ENCODE peak calls at places on chromosomes 6 and 20, in nine cellular contexts. One of them, this sample, is unnamed. For H3K4me1 and H3K27me3, the result is how much of the 10 kb centered on the place peaks cover.

GRCh38 chr20:63702751-63703470 is 4.9 kb downstream of the ARFRP1 start:
- DNase-seq in left ventricle myocardium inferior: no peak
- DNase-seq in esophagus squamous epithelium: no peak
- DNase-seq in Panc1: no peak
- DNase-seq in ovary: peak
- DNase-seq in aorta: no peak
- DNase-seq in cardiac muscle cell: no peak
- DNase-seq in CD8-positive, alpha-beta T cell: no peak
- DNase-seq in fibroblast of lung: no peak
- DNase-seq in this sample: no peak

GRCh38 chr6:101114703-101115102 is 233.6 kb upstream of the ASCC3 start:
- DNase-seq in left ventricle myocardium inferior: no peak
- DNase-seq in esophagus squamous epithelium: no peak
- DNase-seq in Panc1: peak
- DNase-seq in ovary: no peak
- DNase-seq in aorta: no peak
- DNase-seq in cardiac muscle cell: peak
- DNase-seq in CD8-positive, alpha-beta T cell: no peak
- DNase-seq in fibroblast of lung: peak
- DNase-seq in this sample: no peak

GRCh38 chr6:43142101-43142500 is 29.0 kb upstream of the SRF start:
- DNase-seq in left ventricle myocardium inferior: no peak
- DNase-seq in esophagus squamous epithelium: no peak
- DNase-seq in Panc1: no peak
- DNase-seq in ovary: no peak
- DNase-seq in aorta: no peak
- DNase-seq in cardiac muscle cell: no peak
- DNase-seq in CD8-positive, alpha-beta T cell: no peak
- DNase-seq in fibroblast of lung: no peak
- DNase-seq in this sample: no peak

GRCh38 chr6:132669690-132670291 is 10.8 kb upstream of the TAAR1 start:
- DNase-seq in left ventricle myocardium inferior: no peak
- DNase-seq in esophagus squamous epithelium: no peak
- DNase-seq in Panc1: peak
- DNase-seq in ovary: no peak
- DNase-seq in aorta: no peak
- DNase-seq in cardiac muscle cell: peak
- DNase-seq in CD8-positive, alpha-beta T cell: no peak
- DNase-seq in fibroblast of lung: peak
- DNase-seq in this sample: no peak

GRCh38 chr6:99338188-99338587 is 11.3 kb downstream of the FAXC start:
- DNase-seq in left ventricle myocardium inferior: no peak
- DNase-seq in esophagus squamous epithelium: no peak
- DNase-seq in Panc1: no peak
- DNase-seq in ovary: no peak
- DNase-seq in aorta: no peak
- DNase-seq in cardiac muscle cell: no peak
- DNase-seq in CD8-positive, alpha-beta T cell: no peak
- DNase-seq in fibroblast of lung: no peak
- DNase-seq in this sample: no peak

GRCh38 chr6:169738204-169738971 is 13.0 kb downstream of the DYNLT2 start:
- DNase-seq in left ventricle myocardium inferior: no peak
- DNase-seq in esophagus squamous epithelium: no peak
- DNase-seq in Panc1: no peak
- DNase-seq in ovary: no peak
- DNase-seq in aorta: no peak
- DNase-seq in cardiac muscle cell: peak
- DNase-seq in CD8-positive, alpha-beta T cell: no peak
- DNase-seq in fibroblast of lung: peak
- DNase-seq in this sample: peak

GRCh38 chr6:47195251-47195650 is 114.5 kb downstream of the TNFRSF21 start:
- DNase-seq in left ventricle myocardium inferior: peak
- DNase-seq in esophagus squamous epithelium: no peak
- DNase-seq in Panc1: no peak
- DNase-seq in ovary: peak
- DNase-seq in aorta: no peak
- DNase-seq in cardiac muscle cell: peak
- DNase-seq in CD8-positive, alpha-beta T cell: no peak
- DNase-seq in fibroblast of lung: peak
- DNase-seq in this sample: peak

GRCh38 chr20:62616728-62617621 is 25.3 kb upstream of the SLCO4A1 start:
- DNase-seq in left ventricle myocardium inferior: peak
- DNase-seq in esophagus squamous epithelium: no peak
- DNase-seq in Panc1: peak
- DNase-seq in ovary: peak
- DNase-seq in aorta: peak
- DNase-seq in cardiac muscle cell: peak
- DNase-seq in CD8-positive, alpha-beta T cell: peak
- DNase-seq in fibroblast of lung: peak
- DNase-seq in this sample: peak

GRCh38 chr6:36357872-36358234 is 21.2 kb upstream of the BNIP5 start:
- DNase-seq in left ventricle myocardium inferior: no peak
- DNase-seq in esophagus squamous epithelium: no peak
- DNase-seq in Panc1: no peak
- DNase-seq in ovary: no peak
- DNase-seq in aorta: no peak
- DNase-seq in cardiac muscle cell: no peak
- DNase-seq in CD8-positive, alpha-beta T cell: no peak
- DNase-seq in fibroblast of lung: no peak
- DNase-seq in this sample: no peak

GRCh38 chr6:169474362-169474761 is 220.7 kb upstream of the THBS2 start:
- DNase-seq in left ventricle myocardium inferior: no peak
- DNase-seq in esophagus squamous epithelium: no peak
- DNase-seq in Panc1: no peak
- DNase-seq in ovary: no peak
- DNase-seq in aorta: no peak
- DNase-seq in cardiac muscle cell: no peak
- DNase-seq in CD8-positive, alpha-beta T cell: no peak
- DNase-seq in fibroblast of lung: no peak
- DNase-seq in this sample: no peak

GRCh38 chr6:168885741-168886140 is 367.9 kb downstream of the THBS2 start:
- DNase-seq in left ventricle myocardium inferior: no peak
- DNase-seq in esophagus squamous epithelium: no peak
- DNase-seq in Panc1: no peak
- DNase-seq in ovary: no peak
- DNase-seq in aorta: no peak
- DNase-seq in cardiac muscle cell: no peak
- DNase-seq in CD8-positive, alpha-beta T cell: no peak
- DNase-seq in fibroblast of lung: no peak
- DNase-seq in this sample: no peak

GRCh38 chr6:36947570-36948351 is 6.8 kb upstream of the PI16 start:
- DNase-seq in left ventricle myocardium inferior: no peak
- DNase-seq in esophagus squamous epithelium: no peak
- DNase-seq in Panc1: no peak
- DNase-seq in ovary: peak
- DNase-seq in aorta: no peak
- DNase-seq in cardiac muscle cell: no peak
- DNase-seq in CD8-positive, alpha-beta T cell: peak
- DNase-seq in fibroblast of lung: no peak
- DNase-seq in this sample: no peak

GRCh38 chr6:33082702-33083101 is 6.9 kb downstream of the HLA-DPB1 start:
- DNase-seq in left ventricle myocardium inferior: peak
- DNase-seq in esophagus squamous epithelium: no peak
- DNase-seq in Panc1: no peak
- DNase-seq in ovary: no peak
- DNase-seq in aorta: no peak
- DNase-seq in cardiac muscle cell: peak
- DNase-seq in CD8-positive, alpha-beta T cell: no peak
- DNase-seq in fibroblast of lung: peak
- DNase-seq in this sample: peak

GRCh38 chr6:1958257-1958656 is 287.1 kb downstream of the GMDS start:
- DNase-seq in left ventricle myocardium inferior: no peak
- DNase-seq in esophagus squamous epithelium: no peak
- DNase-seq in Panc1: no peak
- DNase-seq in ovary: no peak
- DNase-seq in aorta: no peak
- DNase-seq in cardiac muscle cell: no peak
- DNase-seq in CD8-positive, alpha-beta T cell: no peak
- DNase-seq in fibroblast of lung: no peak
- DNase-seq in this sample: no peak

GRCh38 chr20:9359561-9360308 is 154.7 kb upstream of the LAMP5 start:
- DNase-seq in left ventricle myocardium inferior: no peak
- DNase-seq in esophagus squamous epithelium: no peak
- DNase-seq in Panc1: peak
- DNase-seq in ovary: no peak
- DNase-seq in aorta: peak
- DNase-seq in cardiac muscle cell: peak
- DNase-seq in CD8-positive, alpha-beta T cell: no peak
- DNase-seq in fibroblast of lung: peak
- DNase-seq in this sample: peak

DNA sequence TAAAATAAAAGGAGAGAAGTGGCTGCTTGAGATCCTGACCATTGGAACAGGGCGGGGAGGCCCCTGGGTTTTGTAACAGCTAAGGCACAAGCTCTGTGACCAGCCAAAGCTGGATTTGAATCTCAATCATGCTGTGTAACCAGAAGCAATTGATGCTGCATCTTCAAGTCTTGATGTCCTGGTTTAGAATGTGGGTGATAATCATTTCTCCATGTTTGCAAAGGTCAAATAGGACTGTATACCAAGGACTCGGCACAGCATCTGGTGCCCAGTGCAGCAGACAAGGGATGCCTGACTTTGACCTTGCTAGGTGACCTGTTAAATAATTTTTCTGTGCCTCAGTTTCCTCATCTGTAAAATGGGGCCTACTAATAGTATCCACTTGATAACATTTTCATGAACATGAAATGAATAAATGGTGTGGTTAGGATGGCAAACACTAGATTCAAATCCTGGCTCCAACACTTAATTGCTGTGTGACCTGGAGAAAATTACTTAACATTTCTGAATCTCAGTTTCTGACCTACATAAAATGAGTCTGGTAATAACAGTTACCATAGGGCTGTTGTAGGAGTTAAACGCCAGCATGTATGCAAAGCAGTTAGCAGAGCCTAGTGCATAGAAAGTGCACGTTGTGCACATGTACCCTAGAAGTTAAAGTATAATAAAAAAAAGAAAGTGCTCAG is 46.3 kb upstream of the BCAS1 start:
- DNase-seq in left ventricle myocardium inferior: no peak
- DNase-seq in esophagus squamous epithelium: no peak
- DNase-seq in Panc1: no peak
- DNase-seq in ovary: no peak
- DNase-seq in aorta: no peak
- DNase-seq in cardiac muscle cell: no peak
- DNase-seq in CD8-positive, alpha-beta T cell: no peak
- DNase-seq in fibroblast of lung: no peak
- DNase-seq in this sample: no peak
- H3K4me1 ChIP-seq in left ventricle myocardium inferior: under half
- H3K4me1 ChIP-seq in esophagus squamous epithelium: under half
- H3K4me1 ChIP-seq in Panc1: under half
- H3K4me1 ChIP-seq in ovary: under half
- H3K4me1 ChIP-seq in aorta: under half
- H3K4me1 ChIP-seq in cardiac muscle cell: under half
- H3K4me1 ChIP-seq in CD8-positive, alpha-beta T cell: under half
- H3K4me1 ChIP-seq in fibroblast of lung: under half
- H3K4me1 ChIP-seq in this sample: under half

GRCh38 chr20:37823276-37823980 is 79.5 kb upstream of the VSTM2L start:
- DNase-seq in left ventricle myocardium inferior: no peak
- DNase-seq in esophagus squamous epithelium: no peak
- DNase-seq in Panc1: no peak
- DNase-seq in ovary: no peak
- DNase-seq in aorta: no peak
- DNase-seq in cardiac muscle cell: no peak
- DNase-seq in CD8-positive, alpha-beta T cell: no peak
- DNase-seq in fibroblast of lung: no peak
- DNase-seq in this sample: no peak
- H3K27ac ChIP-seq in left ventricle myocardium inferior: no peak
- H3K27ac ChIP-seq in esophagus squamous epithelium: no peak
- H3K27ac ChIP-seq in Panc1: no peak
- H3K27ac ChIP-seq in ovary: no peak
- H3K27ac ChIP-seq in aorta: no peak
- H3K27ac ChIP-seq in cardiac muscle cell: peak
- H3K27ac ChIP-seq in CD8-positive, alpha-beta T cell: no peak
- H3K27ac ChIP-seq in fibroblast of lung: no peak
- H3K27ac ChIP-seq in this sample: no peak

DNA sequence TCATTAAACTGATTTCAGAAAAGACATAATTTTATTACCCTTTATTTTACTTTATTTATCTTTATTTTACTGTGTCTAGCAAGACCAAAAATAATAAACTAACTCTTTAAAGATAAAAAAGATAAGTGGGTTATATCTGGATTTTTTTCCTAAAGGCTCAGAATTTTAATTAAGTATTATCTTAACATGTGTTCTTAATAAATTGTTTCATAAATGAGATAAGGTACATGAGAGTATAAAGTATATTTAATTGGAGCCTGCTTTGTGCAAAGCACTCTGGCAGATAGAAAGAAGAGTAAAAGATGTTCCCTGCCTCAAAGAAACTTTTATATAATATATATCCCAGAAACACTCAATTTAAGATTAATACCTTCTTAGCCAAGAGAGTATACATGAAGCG is 8.7 kb upstream of the FAM135A start:
- DNase-seq in left ventricle myocardium inferior: no peak
- DNase-seq in esophagus squamous epithelium: no peak
- DNase-seq in Panc1: no peak
- DNase-seq in ovary: no peak
- DNase-seq in aorta: no peak
- DNase-seq in cardiac muscle cell: no peak
- DNase-seq in CD8-positive, alpha-beta T cell: no peak
- DNase-seq in fibroblast of lung: no peak
- DNase-seq in this sample: no peak
- H3K27me3 ChIP-seq in left ventricle myocardium inferior: under half
- H3K27me3 ChIP-seq in esophagus squamous epithelium: under half
- H3K27me3 ChIP-seq in Panc1: under half
- H3K27me3 ChIP-seq in ovary: under half
- H3K27me3 ChIP-seq in aorta: under half
- H3K27me3 ChIP-seq in cardiac muscle cell: under half
- H3K27me3 ChIP-seq in CD8-positive, alpha-beta T cell: under half
- H3K27me3 ChIP-seq in fibroblast of lung: under half
- H3K27me3 ChIP-seq in this sample: under half

DNA sequence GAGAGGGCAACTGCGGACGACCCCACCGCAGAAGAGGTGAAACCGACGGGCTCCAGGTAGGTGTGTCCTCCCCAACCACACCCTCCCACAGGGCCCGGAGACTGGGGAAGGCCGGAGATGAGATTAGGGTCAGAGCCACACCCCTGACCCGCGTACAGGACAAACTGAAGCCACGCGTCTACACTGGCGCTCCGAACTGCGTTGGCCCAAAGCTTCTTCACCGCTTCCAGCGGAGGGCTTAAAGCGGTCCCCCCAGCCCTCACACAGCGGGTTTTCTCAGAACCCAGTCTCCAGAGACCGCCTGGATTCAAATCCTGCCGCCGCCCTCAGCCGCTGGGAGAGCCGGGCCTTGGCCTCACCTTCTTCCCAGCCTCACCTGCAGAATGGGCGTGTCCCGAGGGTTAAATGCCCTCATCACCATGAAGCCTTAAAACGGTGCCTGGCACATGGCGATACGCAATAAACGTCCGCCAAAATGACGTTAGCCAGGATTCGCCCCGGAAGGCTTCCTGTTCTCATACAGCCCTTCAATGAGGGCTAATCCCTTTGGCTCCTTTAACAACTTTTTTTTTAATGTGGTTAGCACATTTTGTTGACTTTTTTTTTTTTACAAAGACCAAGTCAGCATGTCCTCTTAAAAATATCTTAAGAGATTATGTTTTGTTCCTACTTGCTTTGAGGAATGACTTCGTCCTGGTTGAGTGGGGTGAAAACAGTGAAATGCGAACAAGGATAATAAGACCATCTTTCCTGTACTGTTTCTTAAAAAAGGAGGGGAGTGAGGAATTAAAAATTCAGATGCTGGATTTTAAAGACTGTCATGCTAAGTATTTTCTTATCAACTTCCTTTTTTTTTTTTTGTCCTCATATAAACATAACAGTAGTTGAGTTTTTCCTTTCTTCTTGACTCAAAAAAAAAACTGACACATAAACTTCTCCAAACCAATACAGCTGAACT is 15.1 kb upstream of the ZNF217 start:
- DNase-seq in left ventricle myocardium inferior: peak
- DNase-seq in esophagus squamous epithelium: no peak
- DNase-seq in Panc1: no peak
- DNase-seq in ovary: peak
- DNase-seq in aorta: peak
- DNase-seq in cardiac muscle cell: peak
- DNase-seq in CD8-positive, alpha-beta T cell: peak
- DNase-seq in fibroblast of lung: no peak
- DNase-seq in this sample: peak
- H3K4me1 ChIP-seq in left ventricle myocardium inferior: under half
- H3K4me1 ChIP-seq in esophagus squamous epithelium: under half
- H3K4me1 ChIP-seq in Panc1: half or more
- H3K4me1 ChIP-seq in ovary: under half
- H3K4me1 ChIP-seq in aorta: under half
- H3K4me1 ChIP-seq in cardiac muscle cell: under half
- H3K4me1 ChIP-seq in CD8-positive, alpha-beta T cell: under half
- H3K4me1 ChIP-seq in fibroblast of lung: under half
- H3K4me1 ChIP-seq in this sample: under half

This sample was measured in right cardiac atrium.